ENCODE peak calls at places on chromosomes 5 and 9, in four cellular contexts. D is IMR-90, J is K562, H is GM12878. X is an unnamed sample.

GRCh38 chr5:151427258-151427657 is 20.1 kb upstream of the SLC36A1 start:
- DNase-seq in D (no peak), J (no peak), H (peak; percentile 66), X (no peak)

GRCh38 chr5:50947892-50948683 is 281.7 kb downstream of the PARP8 start:
- DNase-seq in D (no peak), J (no peak), H (no peak), X (no peak)

GRCh38 chr5:19855031-19855430 is 133.0 kb downstream of the CDH18 start:
- DNase-seq in D (peak; percentile 51), J (no peak), H (no peak), X (no peak)

GRCh38 chr9:99231708-99232107 is 9.6 kb downstream of the SEC61B start:
- DNase-seq in D (peak; percentile 11), J (peak; percentile 53), H (peak; percentile 25), X (no peak)

GRCh38 chr5:151060742-151061141 is 20.1 kb downstream of the TNIP1 start:
- DNase-seq in D (no peak), J (no peak), H (no peak), X (no peak)

GRCh38 chr5:14859980-14860379 is 11.6 kb downstream of the ANKH start:
- DNase-seq in D (no peak), J (no peak), H (no peak), X (no peak)

GRCh38 chr9:99851028-99851822 is 29.5 kb downstream of the NR4A3 start:
- DNase-seq in D (no peak), J (no peak), H (peak; percentile 59), X (no peak)

GRCh38 chr5:74641778-74642542 is 1.4 kb upstream of the ENC1 start:
- DNase-seq in D (peak; percentile 87), J (peak; percentile 11), H (no peak), X (peak; percentile 83)

GRCh38 chr5:159410480-159410879 is 80.2 kb upstream of the IL12B start:
- DNase-seq in D (no peak), J (no peak), H (no peak), X (no peak)

GRCh38 chr9:132409828-132410528 is at the start of gene CFAP77:
- DNase-seq in D (peak; percentile 39), J (peak; percentile 26), H (no peak), X (peak; percentile 52)

GRCh38 chr5:55535199-55535905 is 588 bp upstream of the PLPP1 start:
- DNase-seq in D (peak; percentile 4), J (no peak), H (no peak), X (no peak)

GRCh38 chr9:121154782-121155181 is 46.9 kb downstream of the RAB14 start:
- DNase-seq in D (peak; percentile 34), J (peak; percentile 84), H (no peak), X (no peak)

GRCh38 chr5:95794070-95794516 is 28.4 kb downstream of the GLRX start:
- DNase-seq in D (peak; percentile 67), J (no peak), H (no peak), X (peak; percentile 5)

GRCh38 chr5:146076455-146076854 is 28.9 kb downstream of the PLAC8L1 start:
- DNase-seq in D (no peak), J (no peak), H (no peak), X (no peak)

GRCh38 chr5:171425596-171426244 is 6.3 kb downstream of the FGF18 start:
- DNase-seq in D (no peak), J (no peak), H (no peak), X (no peak)

GRCh38 chr5:4674176-4674575 is 466.0 kb upstream of the ADAMTS16 start:
- DNase-seq in D (no peak), J (no peak), H (no peak), X (no peak)

GRCh38 chr5:14870347-14871083 is 1.1 kb downstream of the ANKH start:
- DNase-seq in D (no peak), J (no peak), H (no peak), X (peak; percentile 19)

GRCh38 chr5:134027203-134027582 is 22.4 kb upstream of the VDAC1 start:
- DNase-seq in D (no peak), J (no peak), H (no peak), X (no peak)

GRCh38 chr9:36892279-36892678 is 141.8 kb downstream of the PAX5 start:
- DNase-seq in D (no peak), J (no peak), H (no peak), X (no peak)

GRCh38 chr5:172641359-172642045 is 439 bp downstream of the NEURL1B start:
- DNase-seq in D (no peak), J (no peak), H (no peak), X (no peak)

GRCh38 chr5:137152616-137153015 is 346.5 kb downstream of the SPOCK1 start:
- DNase-seq in D (no peak), J (no peak), H (no peak), X (no peak)

GRCh38 chr5:2860101-2860500 is 108.6 kb upstream of the IRX2 start:
- DNase-seq in D (no peak), J (no peak), H (no peak), X (no peak)

GRCh38 chr9:109753308-109753707 is 26.7 kb upstream of the PALM2AKAP2 start:
- DNase-seq in D (no peak), J (no peak), H (no peak), X (no peak)

GRCh38 chr5:54148858-54149257 is 161.5 kb downstream of the ARL15 start:
- DNase-seq in D (peak; percentile 11), J (no peak), H (no peak), X (no peak)

GRCh38 chr5:123097871-123098735 is 9.1 kb downstream of the PRDM6 start:
- DNase-seq in D (no peak), J (no peak), H (no peak), X (no peak)

GRCh38 chr9:9790216-9790872 is 822.5 kb downstream of the PTPRD start:
- DNase-seq in D (no peak), J (no peak), H (no peak), X (peak; percentile 69)

GRCh38 chr9:27421567-27421966 is 102.5 kb upstream of the IFNK start:
- DNase-seq in D (no peak), J (no peak), H (no peak), X (no peak)

GRCh38 chr5:62149894-62150293 is 156.1 kb upstream of the KIF2A start:
- DNase-seq in D (no peak), J (no peak), H (no peak), X (no peak)

DNA sequence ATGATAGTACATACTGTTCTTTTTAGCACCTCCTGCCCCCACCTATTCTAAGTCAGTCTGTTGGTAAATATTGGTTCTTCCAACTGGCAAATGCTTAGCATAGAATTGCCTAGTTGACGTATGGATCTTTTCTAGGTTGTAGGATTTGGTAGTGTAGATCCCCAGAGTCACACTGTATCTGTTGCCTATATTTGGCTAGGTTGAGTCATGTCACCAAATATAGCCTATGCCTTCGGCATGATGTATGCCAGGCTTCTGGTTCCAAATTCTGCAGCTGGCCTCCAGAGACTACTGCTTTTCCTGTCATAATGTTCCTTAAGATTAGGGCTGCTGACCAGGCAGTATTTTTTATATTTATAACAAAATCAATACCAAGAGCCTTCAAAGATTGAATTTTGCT is 38.2 kb downstream of the CPEB4 start:
- DNase-seq in D (peak; percentile 66), J (no peak), H (no peak), X (no peak)
- TF ChIP-seq FOS in D (no peak), J (no peak), H (no peak), X (no peak)

GRCh38 chr5:1119312-1119831 is 7.5 kb upstream of the SLC12A7 start:
- DNase-seq in D (no peak), J (no peak), H (no peak), X (no peak)

GRCh38 chr5:1116109-1116735 is 4.4 kb upstream of the SLC12A7 start:
- DNase-seq in D (no peak), J (no peak), H (no peak), X (no peak)

GRCh38 chr5:1116977-1117376 is 5.1 kb upstream of the SLC12A7 start:
- DNase-seq in D (no peak), J (no peak), H (no peak), X (no peak)

GRCh38 chr5:1118738-1119137 is 6.9 kb upstream of the SLC12A7 start:
- DNase-seq in D (no peak), J (peak; percentile 57), H (no peak), X (no peak)

GRCh38 chr5:1118231-1118698 is 6.4 kb upstream of the SLC12A7 start:
- DNase-seq in D (peak; percentile 11), J (no peak), H (no peak), X (no peak)
- TF ChIP-seq FOS in D (no peak), J (no peak), H (no peak), X (no peak)

DNA sequence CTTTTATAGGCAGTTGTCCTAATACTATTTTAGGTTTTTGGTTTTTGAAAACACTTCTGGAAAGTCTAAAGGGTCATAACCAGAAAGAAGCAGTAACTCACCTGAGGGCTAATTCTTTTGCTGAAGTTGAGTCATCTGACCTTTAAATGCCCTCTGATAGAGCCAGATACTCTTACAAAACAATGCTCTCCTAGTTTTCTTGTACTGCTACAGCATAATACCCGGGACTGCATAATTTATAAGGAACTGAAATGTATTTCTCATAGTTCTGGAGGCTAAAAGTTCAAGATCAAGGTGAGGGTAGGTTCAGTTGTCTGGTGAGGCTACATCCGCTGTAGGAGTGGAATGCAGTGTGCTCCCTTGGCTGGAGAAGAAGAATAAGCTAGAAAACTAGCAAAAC is 670.3 kb downstream of the TLE4 start:
- DNase-seq in D (no peak), J (no peak), H (no peak), X (no peak)
- TF ChIP-seq FOS in D (no peak), J (no peak), H (no peak), X (no peak)

GRCh38 chr5:105754056-105754455 is 1916.7 kb downstream of the EFNA5 start:
- DNase-seq in D (peak; percentile 12), J (no peak), H (no peak), X (no peak)
- TF ChIP-seq FOS in D (no peak), J (no peak), H (no peak), X (no peak)

DNA sequence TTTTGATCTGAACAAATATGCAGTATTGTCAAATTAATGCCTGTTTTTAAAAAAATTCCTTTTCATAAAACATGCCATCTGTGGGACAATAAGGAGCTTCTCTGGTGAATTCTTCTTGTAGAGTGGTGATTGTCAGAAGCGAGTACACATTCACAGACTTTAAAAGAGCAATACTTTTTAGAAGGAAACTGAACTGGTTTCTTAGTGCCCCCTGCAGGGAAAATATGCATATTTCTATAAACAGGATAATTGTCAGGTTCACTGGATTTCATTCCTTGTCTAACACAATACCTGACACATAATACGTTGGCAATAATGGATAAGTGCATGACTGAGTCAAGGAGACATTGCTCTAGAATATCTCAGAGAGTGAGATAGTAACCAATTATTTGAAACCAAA is 133.7 kb downstream of the KIF4B start:
- DNase-seq in D (no peak), J (no peak), H (no peak), X (peak; percentile 31)
- TF ChIP-seq FOS in D (no peak), J (no peak), H (no peak), X (no peak)

GRCh38 chr5:98414938-98415337 is 358.5 kb upstream of the RGMB start:
- DNase-seq in D (peak; percentile 95), J (no peak), H (no peak), X (no peak)
- TF ChIP-seq FOS in D (peak; percentile 50), J (no peak), H (no peak), X (no peak)